ENCODE peak calls at places on chromosomes 6 and 20, in five cellular contexts. S is GM23248, Z is neuronal stem cell, E is ovary, C is heart right ventricle. A is an unnamed sample. For H3K4me1 and H3K27me3, the result is how much of the 10 kb centered on the place peaks cover.

GRCh38 chr6:132298344-132298949 is 102.8 kb downstream of the MOXD1 start:
- DNase-seq in S (peak), C (peak), E (no peak), Z (no peak), A (peak)

GRCh38 chr6:6913346-6913745 is 194.4 kb upstream of the RREB1 start:
- DNase-seq in Z (no peak), C (no peak), E (no peak), S (no peak), A (no peak)

GRCh38 chr6:127276336-127276735 is 9.7 kb downstream of the RNF146 start:
- DNase-seq in Z (no peak), C (no peak), S (no peak), E (no peak), A (no peak)

GRCh38 chr6:130240232-130240631 is 17.5 kb upstream of the SAMD3 start:
- DNase-seq in Z (no peak), C (no peak), S (peak), E (no peak), A (no peak)

GRCh38 chr6:129637340-129638054 is 72.5 kb downstream of the ARHGAP18 start:
- DNase-seq in S (no peak), Z (no peak), E (no peak), C (no peak), A (no peak)

GRCh38 chr20:19974621-19975435 is 42.3 kb upstream of the NAA20 start:
- DNase-seq in E (peak), C (peak), Z (no peak), S (peak), A (no peak)

GRCh38 chr20:51450221-51450712 is 92.3 kb downstream of the NFATC2 start:
- DNase-seq in E (no peak), C (no peak), Z (no peak), S (no peak), A (no peak)

GRCh38 chr6:133551847-133552331 is 310.7 kb downstream of the EYA4 start:
- DNase-seq in E (peak), S (peak), C (peak), Z (no peak), A (peak)

GRCh38 chr20:36666181-36666740 is 20.3 kb upstream of the SLA2 start:
- DNase-seq in S (peak), Z (no peak), C (no peak), E (no peak), A (no peak)

GRCh38 chr6:56699066-56699654 is 56.5 kb upstream of the DST start:
- DNase-seq in C (no peak), Z (no peak), S (peak), E (no peak), A (no peak)

GRCh38 chr20:610130-611046 is at the start of gene TCF15:
- DNase-seq in E (no peak), Z (peak), S (peak), C (peak), A (peak)

GRCh38 chr20:51800769-51801219 is 1.5 kb downstream of the SALL4 start:
- DNase-seq in C (peak), E (no peak), Z (no peak), S (peak), A (peak)

GRCh38 chr20:1367479-1367878 is 25.4 kb downstream of the FKBP1A start:
- DNase-seq in C (no peak), S (no peak), Z (no peak), E (no peak), A (no peak)

GRCh38 chr6:27213544-27214125 is 33.9 kb upstream of the PRSS16 start:
- DNase-seq in C (no peak), E (no peak), Z (no peak), S (peak), A (peak)

GRCh38 chr20:38213607-38213940 is 47.0 kb downstream of the KIAA1755 start:
- DNase-seq in S (no peak), Z (no peak), C (no peak), E (no peak), A (no peak)

GRCh38 chr6:128482642-128483041 is 37.8 kb downstream of the PTPRK start:
- DNase-seq in C (no peak), S (no peak), E (no peak), Z (no peak), A (no peak)

GRCh38 chr6:31113861-31114539 is 600 bp upstream of the PSORS1C1 start:
- DNase-seq in C (no peak), Z (no peak), E (no peak), S (peak), A (peak)

GRCh38 chr20:58981564-58982364 is 708 bp downstream of the NELFCD start:
- DNase-seq in E (peak), S (peak), C (no peak), Z (peak), A (peak)

GRCh38 chr20:50582591-50583234 is 72.5 kb downstream of the PTPN1 start:
- DNase-seq in E (no peak), C (no peak), S (no peak), Z (no peak), A (no peak)

GRCh38 chr20:57467742-57468141 is 57.2 kb downstream of the CTCFL start:
- DNase-seq in Z (no peak), E (no peak), S (no peak), C (no peak), A (no peak)

GRCh38 chr20:25044660-25045342 is 13.1 kb downstream of the ACSS1 start:
- DNase-seq in Z (no peak), S (no peak), E (no peak), C (no peak), A (no peak)

GRCh38 chr6:36752886-36753506 is 55.4 kb downstream of the RAB44 start:
- DNase-seq in C (no peak), S (no peak), Z (no peak), E (no peak), A (no peak)

GRCh38 chr6:44113396-44113795 is 13.9 kb downstream of the MRPL14 start:
- DNase-seq in S (peak), C (no peak), Z (no peak), E (no peak), A (no peak)

GRCh38 chr6:10557886-10558285 is 36.7 kb downstream of the GCNT2 start:
- DNase-seq in C (no peak), S (no peak), E (no peak), Z (no peak), A (no peak)

GRCh38 chr6:2770171-2770570 is 5.0 kb downstream of the WRNIP1 start:
- DNase-seq in Z (no peak), C (peak), S (no peak), E (no peak), A (no peak)

GRCh38 chr6:2772840-2773239 is 7.6 kb downstream of the WRNIP1 start:
- DNase-seq in Z (no peak), S (no peak), E (no peak), C (no peak), A (no peak)

GRCh38 chr6:2768696-2769095 is 3.5 kb downstream of the WRNIP1 start:
- DNase-seq in C (no peak), Z (no peak), S (no peak), E (no peak), A (no peak)

GRCh38 chr6:2773450-2773849 is 8.3 kb downstream of the WRNIP1 start:
- DNase-seq in Z (no peak), E (no peak), C (no peak), S (peak), A (no peak)

DNA sequence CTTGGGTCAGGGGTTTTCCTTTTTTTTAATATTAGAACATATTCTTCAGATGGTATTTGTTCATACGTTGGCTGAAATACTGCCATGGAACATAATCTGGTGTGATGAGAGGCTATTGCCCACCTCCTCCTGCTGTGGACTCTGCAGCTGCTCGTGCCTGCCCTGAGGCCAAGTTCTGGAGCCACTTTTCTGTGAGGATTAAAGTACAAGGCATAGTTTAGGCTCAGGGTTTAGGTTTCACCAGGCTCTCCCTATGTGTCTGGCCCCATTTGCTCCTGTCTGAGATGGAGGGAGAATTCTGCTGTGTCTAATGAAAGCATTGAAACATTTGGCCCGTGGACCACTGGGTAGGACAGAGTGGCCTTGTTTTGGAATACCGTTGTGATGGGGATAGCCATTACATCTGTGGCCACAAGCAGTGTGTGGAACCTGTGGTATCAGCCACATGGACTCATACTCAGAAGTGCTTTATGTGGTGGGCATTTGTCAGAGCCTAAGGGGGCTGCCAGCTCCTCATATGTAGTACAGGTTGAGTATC is 5.9 kb downstream of the WRNIP1 start:
- DNase-seq in C (no peak), E (no peak), S (no peak), Z (no peak), A (no peak)
- H3K4me1 ChIP-seq in C (half or more), E (under half), S (under half), Z (under half), A (under half)

DNA sequence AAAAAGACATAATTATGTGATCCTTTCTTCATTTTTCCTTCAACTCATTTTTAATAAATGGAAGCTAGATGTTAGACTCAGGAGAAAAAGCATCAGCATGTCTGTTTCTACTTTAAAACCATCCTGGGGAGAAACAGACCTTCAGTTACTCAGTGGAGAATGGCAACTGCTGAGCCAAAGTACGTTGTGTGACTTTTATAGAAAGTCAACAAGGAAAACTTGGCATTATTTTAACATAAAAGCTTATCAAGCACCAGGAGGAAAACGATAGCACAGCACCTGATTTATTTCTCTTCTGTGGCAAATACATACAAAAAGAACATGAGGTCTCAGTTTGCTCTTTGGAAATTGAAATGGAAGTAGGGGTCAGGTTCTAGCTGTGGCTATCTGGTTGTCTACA is 115.3 kb upstream of the RIPOR2 start:
- DNase-seq in Z (no peak), E (no peak), C (no peak), S (no peak), A (no peak)
- H3K4me3 ChIP-seq in Z (no peak), E (no peak), C (no peak), S (no peak), A (no peak)

GRCh38 chr20:34285450-34285849 is 17.7 kb downstream of the AHCY start:
- DNase-seq in S (no peak), Z (no peak), E (no peak), C (no peak), A (no peak)

GRCh38 chr20:34281177-34281576 is 22.0 kb downstream of the AHCY start:
- DNase-seq in E (no peak), S (no peak), C (no peak), Z (no peak), A (no peak)

GRCh38 chr20:34283844-34284243 is 19.3 kb downstream of the AHCY start:
- DNase-seq in Z (no peak), S (no peak), E (no peak), C (no peak), A (no peak)
- H3K27me3 ChIP-seq in Z (under half), S (under half), E (under half), C (under half), A (under half)

GRCh38 chr20:47358052-47358671 is 1.7 kb upstream of the ZMYND8 start:
- DNase-seq in E (no peak), C (peak), S (no peak), Z (no peak), A (no peak)
- H3K4me1 ChIP-seq in E (under half), C (half or more), S (half or more), Z (half or more), A (under half)

GRCh38 chr6:159042003-159042823 is 2.6 kb downstream of the TAGAP start:
- DNase-seq in S (peak), Z (peak), C (peak), E (peak), A (peak)
- H3K4me3 ChIP-seq in S (no peak), Z (no peak), C (peak), E (no peak), A (no peak)

A was measured in endodermal cell.